ENCODE peak calls at places on chromosomes 5 and 9, in six cellular contexts. One of them, this sample, is unnamed. For H3K4me1, the result is how much of the 10 kb centered on the place peaks cover.

GRCh38 chr9:18675973-18676372 is 202.0 kb downstream of the ADAMTSL1 start:
- DNase-seq in fibroblast of lung: no peak
- DNase-seq in IMR-90: no peak
- DNase-seq in GM12878: no peak
- DNase-seq in H1: no peak
- DNase-seq in neural progenitor cell: no peak
- DNase-seq in this sample: no peak

GRCh38 chr5:134038143-134038542 is 33.4 kb upstream of the VDAC1 start:
- DNase-seq in fibroblast of lung: no peak
- DNase-seq in IMR-90: no peak
- DNase-seq in GM12878: no peak
- DNase-seq in H1: no peak
- DNase-seq in neural progenitor cell: no peak
- DNase-seq in this sample: no peak

GRCh38 chr9:113309204-113309813 is 6.1 kb upstream of the RNF183 start:
- DNase-seq in fibroblast of lung: peak
- DNase-seq in IMR-90: peak
- DNase-seq in GM12878: no peak
- DNase-seq in H1: no peak
- DNase-seq in neural progenitor cell: peak
- DNase-seq in this sample: peak

GRCh38 chr9:2502760-2503159 is 118.8 kb upstream of the VLDLR start:
- DNase-seq in fibroblast of lung: peak
- DNase-seq in IMR-90: peak
- DNase-seq in GM12878: no peak
- DNase-seq in H1: no peak
- DNase-seq in neural progenitor cell: no peak
- DNase-seq in this sample: peak

GRCh38 chr9:19926774-19927173 is 137.9 kb upstream of the SLC24A2 start:
- DNase-seq in fibroblast of lung: no peak
- DNase-seq in IMR-90: no peak
- DNase-seq in GM12878: no peak
- DNase-seq in H1: no peak
- DNase-seq in neural progenitor cell: no peak
- DNase-seq in this sample: no peak

GRCh38 chr9:110030632-110031031 is 177.3 kb downstream of the C9orf152 start:
- DNase-seq in fibroblast of lung: peak
- DNase-seq in IMR-90: peak
- DNase-seq in GM12878: no peak
- DNase-seq in H1: no peak
- DNase-seq in neural progenitor cell: no peak
- DNase-seq in this sample: peak

GRCh38 chr9:98332405-98332831 is 77.0 kb upstream of the TBC1D2 start:
- DNase-seq in fibroblast of lung: peak
- DNase-seq in IMR-90: no peak
- DNase-seq in GM12878: no peak
- DNase-seq in H1: no peak
- DNase-seq in neural progenitor cell: no peak
- DNase-seq in this sample: no peak

GRCh38 chr5:133581918-133582317 is 30.4 kb downstream of the FSTL4 start:
- DNase-seq in fibroblast of lung: no peak
- DNase-seq in IMR-90: no peak
- DNase-seq in GM12878: no peak
- DNase-seq in H1: no peak
- DNase-seq in neural progenitor cell: no peak
- DNase-seq in this sample: no peak

GRCh38 chr9:134189475-134190231 is 25.3 kb upstream of the RNU6ATAC start:
- DNase-seq in fibroblast of lung: no peak
- DNase-seq in IMR-90: no peak
- DNase-seq in GM12878: no peak
- DNase-seq in H1: no peak
- DNase-seq in neural progenitor cell: no peak
- DNase-seq in this sample: no peak

GRCh38 chr9:123343428-123344272 is 12.3 kb upstream of the CRB2 start:
- DNase-seq in fibroblast of lung: no peak
- DNase-seq in IMR-90: no peak
- DNase-seq in GM12878: no peak
- DNase-seq in H1: no peak
- DNase-seq in neural progenitor cell: no peak
- DNase-seq in this sample: peak

GRCh38 chr5:104048231-104048630 is 485.6 kb upstream of the NUDT12 start:
- DNase-seq in fibroblast of lung: no peak
- DNase-seq in IMR-90: no peak
- DNase-seq in GM12878: no peak
- DNase-seq in H1: no peak
- DNase-seq in neural progenitor cell: no peak
- DNase-seq in this sample: no peak

GRCh38 chr9:21434202-21435014 is 5.8 kb upstream of the IFNA1 start:
- DNase-seq in fibroblast of lung: peak
- DNase-seq in IMR-90: peak
- DNase-seq in GM12878: no peak
- DNase-seq in H1: peak
- DNase-seq in neural progenitor cell: peak
- DNase-seq in this sample: peak

GRCh38 chr5:82793808-82794419 is 283.3 kb downstream of the TMEM167A start:
- DNase-seq in fibroblast of lung: peak
- DNase-seq in IMR-90: peak
- DNase-seq in GM12878: no peak
- DNase-seq in H1: peak
- DNase-seq in neural progenitor cell: peak
- DNase-seq in this sample: peak

GRCh38 chr5:31408814-31409213 is 123.1 kb downstream of the DROSHA start:
- DNase-seq in fibroblast of lung: peak
- DNase-seq in IMR-90: peak
- DNase-seq in GM12878: no peak
- DNase-seq in H1: no peak
- DNase-seq in neural progenitor cell: no peak
- DNase-seq in this sample: peak

GRCh38 chr5:1893754-1894153 is 11.0 kb upstream of the IRX4 start:
- DNase-seq in fibroblast of lung: no peak
- DNase-seq in IMR-90: no peak
- DNase-seq in GM12878: no peak
- DNase-seq in H1: no peak
- DNase-seq in neural progenitor cell: no peak
- DNase-seq in this sample: no peak

GRCh38 chr9:136031741-136032638 is 63.1 kb downstream of the NACC2 start:
- DNase-seq in fibroblast of lung: no peak
- DNase-seq in IMR-90: peak
- DNase-seq in GM12878: no peak
- DNase-seq in H1: no peak
- DNase-seq in neural progenitor cell: no peak
- DNase-seq in this sample: peak

GRCh38 chr5:52893105-52893504 is 96.0 kb upstream of the ITGA2 start:
- DNase-seq in fibroblast of lung: peak
- DNase-seq in IMR-90: peak
- DNase-seq in GM12878: no peak
- DNase-seq in H1: no peak
- DNase-seq in neural progenitor cell: no peak
- DNase-seq in this sample: peak

GRCh38 chr9:124088476-124088837 is 76.9 kb downstream of the LHX2 start:
- DNase-seq in fibroblast of lung: peak
- DNase-seq in IMR-90: no peak
- DNase-seq in GM12878: no peak
- DNase-seq in H1: no peak
- DNase-seq in neural progenitor cell: no peak
- DNase-seq in this sample: no peak

GRCh38 chr5:170436335-170436734 is 47.2 kb upstream of the KCNMB1 start:
- DNase-seq in fibroblast of lung: no peak
- DNase-seq in IMR-90: no peak
- DNase-seq in GM12878: no peak
- DNase-seq in H1: no peak
- DNase-seq in neural progenitor cell: no peak
- DNase-seq in this sample: no peak

GRCh38 chr9:2367970-2368369 is 253.6 kb upstream of the VLDLR start:
- DNase-seq in fibroblast of lung: no peak
- DNase-seq in IMR-90: no peak
- DNase-seq in GM12878: no peak
- DNase-seq in H1: no peak
- DNase-seq in neural progenitor cell: no peak
- DNase-seq in this sample: no peak

DNA sequence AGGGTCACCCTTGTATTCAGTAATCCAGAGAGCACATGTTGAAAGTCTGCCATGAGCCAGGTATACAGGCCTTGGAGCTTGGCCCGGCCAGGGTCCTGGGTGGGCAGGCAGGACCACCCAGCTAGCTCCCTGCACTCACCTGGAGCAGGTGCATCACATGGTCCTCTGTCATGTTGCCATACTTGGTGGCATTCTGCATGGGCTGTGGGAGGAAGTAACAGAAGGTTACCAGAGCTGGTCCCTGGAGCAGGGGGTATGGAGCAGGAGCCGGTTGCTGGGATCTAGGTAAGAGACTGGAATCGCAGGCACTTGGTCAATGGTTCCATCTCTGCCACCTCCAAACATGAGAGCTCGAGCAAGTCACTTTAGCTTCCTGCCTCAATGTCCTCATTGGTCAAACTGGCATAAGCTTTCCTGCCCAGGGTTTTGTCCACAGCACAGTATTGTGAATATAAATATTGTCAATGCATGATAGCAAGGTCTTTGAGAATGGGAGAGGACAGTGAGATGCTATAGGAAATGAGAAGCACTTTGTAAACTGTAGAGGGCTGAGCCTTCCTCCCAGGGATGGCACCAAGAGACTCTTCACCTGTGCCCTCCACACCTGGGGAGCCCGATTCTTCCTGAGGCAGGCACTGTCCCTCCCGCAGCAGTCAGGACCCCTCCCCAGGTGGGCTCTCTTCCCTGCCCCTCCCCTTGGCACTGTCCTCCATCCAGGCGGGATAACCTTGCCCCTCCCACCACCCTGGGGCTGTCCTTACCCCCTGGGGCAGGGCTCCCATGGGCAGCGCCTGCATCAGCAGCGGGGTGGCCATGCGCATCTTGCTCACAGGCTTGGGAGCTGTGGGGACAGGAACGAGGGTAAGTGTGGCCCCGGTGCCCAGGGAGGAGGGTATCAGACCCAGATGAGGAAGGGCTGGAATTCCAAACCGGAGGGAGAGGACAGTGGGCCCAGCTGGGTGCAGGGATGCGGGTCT is 6.3 kb downstream of the CD74 start:
- DNase-seq in fibroblast of lung: no peak
- DNase-seq in IMR-90: no peak
- DNase-seq in GM12878: no peak
- DNase-seq in H1: no peak
- DNase-seq in neural progenitor cell: no peak
- DNase-seq in this sample: no peak
- H3K4me1 ChIP-seq in fibroblast of lung: under half
- H3K4me1 ChIP-seq in IMR-90: under half
- H3K4me1 ChIP-seq in GM12878: under half
- H3K4me1 ChIP-seq in H1: under half
- H3K4me1 ChIP-seq in neural progenitor cell: under half
- H3K4me1 ChIP-seq in this sample: under half

DNA sequence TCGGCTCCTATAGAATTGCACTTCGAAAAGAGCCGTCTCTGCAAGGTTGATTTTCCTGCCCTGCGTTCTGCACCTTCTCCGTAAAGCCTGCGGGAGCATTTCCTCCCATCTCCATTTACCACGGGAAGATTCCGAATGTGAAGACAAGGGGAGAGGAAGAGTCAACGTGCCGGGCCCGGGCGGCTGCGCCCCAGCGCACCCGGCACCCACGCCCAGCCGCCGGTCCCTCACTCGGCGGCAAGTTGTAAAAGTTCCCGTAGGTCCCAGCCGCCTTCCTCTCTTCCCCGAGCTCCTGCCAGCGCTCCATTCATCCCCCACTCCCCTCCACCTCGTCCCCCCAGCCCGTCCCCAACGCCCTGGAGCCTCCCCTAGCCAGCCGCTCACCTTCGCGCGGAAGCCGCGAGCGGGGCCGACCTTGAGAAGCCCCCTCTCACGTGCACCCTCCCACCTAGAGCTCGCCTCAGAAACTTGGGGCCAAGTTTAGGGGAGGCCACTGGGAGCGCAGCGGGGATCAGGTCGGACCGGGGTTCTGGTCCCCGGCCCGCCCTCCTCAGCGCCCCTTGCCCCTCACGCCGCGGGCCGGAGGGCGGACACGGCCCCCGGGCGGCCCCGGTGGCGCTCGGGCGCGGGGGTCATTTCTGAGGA is 387 bp downstream of the BNC2 start:
- DNase-seq in fibroblast of lung: no peak
- DNase-seq in IMR-90: peak
- DNase-seq in GM12878: no peak
- DNase-seq in H1: peak
- DNase-seq in neural progenitor cell: peak
- DNase-seq in this sample: peak
- H2AFZ ChIP-seq in fibroblast of lung: no peak
- H2AFZ ChIP-seq in IMR-90: peak
- H2AFZ ChIP-seq in GM12878: no peak
- H2AFZ ChIP-seq in H1: peak
- H2AFZ ChIP-seq in neural progenitor cell: peak
- H2AFZ ChIP-seq in this sample: peak

DNA sequence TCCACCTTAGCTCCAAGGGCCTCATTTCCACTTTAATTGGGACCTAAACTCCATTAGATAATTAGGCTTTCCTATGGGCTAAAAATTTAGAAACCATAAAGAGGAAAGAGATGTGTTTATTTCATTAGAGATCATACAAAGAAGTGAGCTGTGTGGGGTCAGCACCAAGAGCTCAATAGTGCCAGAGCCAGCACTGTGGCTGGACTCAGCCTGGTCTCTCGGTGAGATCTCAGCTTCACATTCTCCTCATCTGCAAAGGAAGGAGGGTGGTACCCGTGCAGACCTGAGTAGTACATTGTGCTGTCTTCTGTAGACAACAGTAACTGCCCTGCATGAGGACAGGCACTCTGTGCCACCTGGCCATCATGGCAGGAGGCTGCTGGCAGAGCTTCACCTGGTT is 136.1 kb upstream of the EPB41L4A start:
- DNase-seq in fibroblast of lung: no peak
- DNase-seq in IMR-90: no peak
- DNase-seq in GM12878: no peak
- DNase-seq in H1: no peak
- DNase-seq in neural progenitor cell: no peak
- DNase-seq in this sample: no peak
- H3K9ac ChIP-seq in fibroblast of lung: no peak
- H3K9ac ChIP-seq in IMR-90: no peak
- H3K9ac ChIP-seq in GM12878: no peak
- H3K9ac ChIP-seq in H1: no peak
- H3K9ac ChIP-seq in neural progenitor cell: no peak
- H3K9ac ChIP-seq in this sample: no peak

GRCh38 chr9:426976-427375 is 212.3 kb downstream of the DOCK8 start:
- DNase-seq in fibroblast of lung: no peak
- DNase-seq in IMR-90: no peak
- DNase-seq in GM12878: no peak
- DNase-seq in H1: no peak
- DNase-seq in neural progenitor cell: no peak
- DNase-seq in this sample: no peak
- H3K4me1 ChIP-seq in fibroblast of lung: under half
- H3K4me1 ChIP-seq in IMR-90: under half
- H3K4me1 ChIP-seq in GM12878: under half
- H3K4me1 ChIP-seq in H1: under half
- H3K4me1 ChIP-seq in neural progenitor cell: under half
- H3K4me1 ChIP-seq in this sample: under half

DNA sequence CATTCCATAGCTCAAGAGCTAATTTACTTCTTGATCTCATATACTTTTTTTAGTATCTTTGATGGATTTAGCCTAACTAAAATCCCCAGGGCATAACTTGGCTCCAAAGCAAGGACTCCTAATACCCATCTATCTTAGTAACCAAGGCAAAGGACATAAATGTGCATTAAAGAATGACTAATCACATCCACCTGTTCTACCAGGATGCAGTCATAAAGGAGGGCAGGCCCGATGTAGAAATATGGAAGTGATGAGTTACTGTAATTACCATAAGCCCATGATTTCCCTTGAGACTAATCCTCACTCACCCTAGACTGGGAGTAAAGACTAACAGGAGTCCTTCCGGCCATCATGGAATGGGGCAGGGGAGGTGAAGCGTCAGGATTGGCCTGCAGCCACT is 56.9 kb downstream of the KIF24 start:
- DNase-seq in fibroblast of lung: no peak
- DNase-seq in IMR-90: no peak
- DNase-seq in GM12878: no peak
- DNase-seq in H1: no peak
- DNase-seq in neural progenitor cell: no peak
- DNase-seq in this sample: no peak
- H2AFZ ChIP-seq in fibroblast of lung: no peak
- H2AFZ ChIP-seq in IMR-90: no peak
- H2AFZ ChIP-seq in GM12878: no peak
- H2AFZ ChIP-seq in H1: no peak
- H2AFZ ChIP-seq in neural progenitor cell: no peak
- H2AFZ ChIP-seq in this sample: no peak